ENCODE peak calls at places on chromosomes 1 and 21, in seven cellular contexts. F, Y, H, J, P, M and U are unnamed samples.

GRCh38 chr1:4140241-4140640 is 240.2 kb upstream of the C1orf174 start:
- DNase-seq in Y (no peak), P (no peak), M (no peak), F (no peak), J (no peak), H (no peak), U (no peak)

GRCh38 chr1:204286841-204287387 is 72.8 kb downstream of the PLEKHA6 start:
- DNase-seq in M (no peak), Y (no peak), P (no peak), F (peak; percentile 60), H (no peak), J (no peak), U (peak; percentile 52)

GRCh38 chr1:41482001-41482765 is 2.3 kb downstream of the EDN2 start:
- DNase-seq in P (no peak), J (peak; percentile 57), F (no peak), Y (no peak), H (no peak), M (no peak), U (peak; percentile 67)

GRCh38 chr1:3817138-3817740 is 20.9 kb upstream of the LRRC47 start:
- DNase-seq in H (no peak), F (no peak), M (no peak), J (no peak), Y (no peak), P (no peak), U (no peak)

GRCh38 chr1:113982955-113983742 is 3.9 kb downstream of the OLFML3 start:
- DNase-seq in P (no peak), M (no peak), F (no peak), Y (no peak), J (no peak), H (no peak), U (no peak)

GRCh38 chr1:37017737-37018136 is 16.6 kb downstream of the GRIK3 start:
- DNase-seq in H (no peak), F (no peak), M (no peak), J (no peak), Y (no peak), P (no peak), U (no peak)

GRCh38 chr1:8031176-8031785 is 5.2 kb upstream of the ERRFI1 start:
- DNase-seq in F (no peak), P (no peak), J (no peak), H (no peak), Y (peak; percentile 67), M (peak; percentile 72), U (no peak)

GRCh38 chr1:59008599-59009347 is 224.9 kb upstream of the JUN start:
- DNase-seq in P (no peak), J (no peak), M (no peak), H (no peak), F (no peak), Y (no peak), U (no peak)

GRCh38 chr1:27372022-27372807 is 2.4 kb downstream of the FCN3 start:
- DNase-seq in J (no peak), P (no peak), M (no peak), F (no peak), Y (no peak), H (no peak), U (no peak)

GRCh38 chr1:116330342-116330652 is 42.7 kb upstream of the ATP1A1 start:
- DNase-seq in P (no peak), J (no peak), F (no peak), M (no peak), H (no peak), Y (no peak), U (no peak)

GRCh38 chr1:158716335-158716734 is 4.2 kb downstream of the OR6K3 start:
- DNase-seq in H (no peak), Y (no peak), F (no peak), M (no peak), J (no peak), P (peak; percentile 13), U (no peak)

GRCh38 chr1:6790146-6790545 is 4.9 kb downstream of the CAMTA1 start:
- DNase-seq in M (no peak), H (no peak), J (no peak), Y (no peak), P (no peak), F (no peak), U (no peak)

GRCh38 chr1:33982419-33982818 is 118.5 kb downstream of the HMGB4 start:
- DNase-seq in H (no peak), Y (no peak), J (no peak), P (no peak), M (no peak), F (no peak), U (no peak)

GRCh38 chr21:18954415-18954972 is 550.9 kb upstream of the TMPRSS15 start:
- DNase-seq in M (no peak), H (no peak), F (no peak), J (no peak), P (no peak), Y (no peak), U (no peak)

GRCh38 chr1:42686418-42686817 is 4.2 kb downstream of the YBX1 start:
- DNase-seq in P (no peak), F (no peak), H (no peak), M (no peak), Y (no peak), J (no peak), U (no peak)

GRCh38 chr1:53807916-53808315 is 30.2 kb downstream of the NDC1 start:
- DNase-seq in F (no peak), H (peak; percentile 69), P (no peak), Y (peak; percentile 54), J (no peak), M (no peak), U (no peak)

GRCh38 chr1:20202166-20202565 is 15.8 kb upstream of the PLA2G2C start:
- DNase-seq in J (no peak), H (no peak), M (no peak), Y (no peak), P (no peak), F (no peak), U (no peak)

GRCh38 chr1:85940621-85941306 is 215.8 kb downstream of the COL24A1 start:
- DNase-seq in M (no peak), F (no peak), J (no peak), P (no peak), Y (no peak), H (peak; percentile 84), U (no peak)

GRCh38 chr1:183783896-183784637 is 20.9 kb upstream of the RGL1 start:
- DNase-seq in F (peak; percentile 82), Y (peak; percentile 96), P (no peak), J (no peak), H (no peak), M (peak; percentile 90), U (peak; percentile 5)

GRCh38 chr1:246891105-246891504 is 40.6 kb downstream of the AHCTF1 start:
- DNase-seq in H (no peak), P (no peak), J (no peak), Y (no peak), M (no peak), F (no peak), U (no peak)

GRCh38 chr1:157319567-157319966 is 181.4 kb upstream of the ETV3 start:
- DNase-seq in J (no peak), P (no peak), Y (no peak), H (no peak), F (no peak), M (no peak), U (no peak)

GRCh38 chr1:12562955-12563576 is 54.9 kb downstream of the DHRS3 start:
- DNase-seq in M (no peak), J (no peak), P (no peak), H (no peak), Y (no peak), F (no peak), U (no peak)

GRCh38 chr1:204580862-204581261 is 64.7 kb downstream of the MDM4 start:
- DNase-seq in J (no peak), M (no peak), Y (no peak), P (no peak), F (no peak), H (no peak), U (no peak)

GRCh38 chr1:118013938-118014337 is 84.4 kb downstream of the WDR3 start:
- DNase-seq in P (no peak), F (no peak), Y (no peak), M (no peak), J (no peak), H (no peak), U (no peak)

GRCh38 chr1:9093096-9093495 is 23.7 kb upstream of the SLC2A5 start:
- DNase-seq in P (no peak), F (no peak), H (no peak), J (no peak), Y (no peak), M (no peak), U (no peak)

GRCh38 chr1:1899266-1899966 is 8.5 kb upstream of the GNB1 start:
- DNase-seq in P (no peak), H (no peak), J (no peak), Y (no peak), M (no peak), F (no peak), U (peak; percentile 42)

GRCh38 chr1:195097316-195097715 is 1510.9 kb downstream of the KCNT2 start:
- DNase-seq in P (no peak), H (no peak), Y (no peak), F (no peak), M (no peak), J (peak; percentile 58), U (peak; percentile 61)
- TF ChIP-seq CTCF in P (no peak), H (no peak), Y (no peak), F (no peak), M (no peak), J (no peak), U (no peak)

GRCh38 chr1:150613061-150613920 is 16.1 kb downstream of the ENSA start:
- DNase-seq in Y (peak; percentile 29), M (peak; percentile 94), H (peak; percentile 74), F (peak; percentile 46), J (peak; percentile 71), P (peak; percentile 75), U (peak; percentile 45)
- TF ChIP-seq CTCF in Y (no peak), M (no peak), H (no peak), F (no peak), J (no peak), P (no peak), U (no peak)

GRCh38 chr1:203217139-203217621 is 12.3 kb downstream of the CHIT1 start:
- DNase-seq in P (no peak), M (no peak), Y (no peak), F (no peak), H (no peak), J (no peak), U (peak; percentile 64)
- TF ChIP-seq CTCF in P (peak; percentile 21), M (no peak), Y (no peak), F (no peak), H (peak; percentile 10), J (no peak), U (no peak)

GRCh38 chr21:46077674-46078101 is 20.2 kb upstream of the COL6A2 start:
- DNase-seq in Y (no peak), H (no peak), J (no peak), M (no peak), P (no peak), F (no peak), U (no peak)

GRCh38 chr21:46079357-46080170 is 18.3 kb upstream of the COL6A2 start:
- DNase-seq in H (peak; percentile 87), F (peak; percentile 21), P (no peak), Y (no peak), M (no peak), J (no peak), U (no peak)

GRCh38 chr21:46080171-46081021 is 17.5 kb upstream of the COL6A2 start:
- DNase-seq in H (no peak), F (peak; percentile 61), P (no peak), J (no peak), Y (no peak), M (no peak), U (no peak)

GRCh38 chr21:46078984-46079356 is 18.9 kb upstream of the COL6A2 start:
- DNase-seq in J (no peak), H (no peak), P (no peak), F (no peak), M (no peak), Y (no peak), U (no peak)

GRCh38 chr21:46078322-46078981 is 19.5 kb upstream of the COL6A2 start:
- DNase-seq in F (peak; percentile 8), H (no peak), P (no peak), J (no peak), M (no peak), Y (no peak), U (no peak)
- TF ChIP-seq CTCF in F (no peak), H (no peak), P (no peak), J (no peak), M (no peak), Y (no peak), U (no peak)